ENCODE peak calls at places on chromosomes 7 and 10, in six cellular contexts. K is GM23338, F is suprapubic skin, G is GM12892, C is SK-N-MC, P is sigmoid colon. D is an unnamed sample.

GRCh38 chr7:151704969-151705743 is 171.8 kb downstream of the PRKAG2 start:
- DNase-seq in K (peak), F (no peak), G (no peak), C (no peak), P (no peak), D (no peak)

GRCh38 chr7:133820584-133820983 is 306.6 kb upstream of the LRGUK start:
- DNase-seq in K (no peak), F (no peak), G (no peak), C (no peak), P (no peak), D (no peak)

GRCh38 chr7:877312-878232 is 1.2 kb downstream of the GET4 start:
- DNase-seq in K (peak), F (peak), G (no peak), C (no peak), P (no peak), D (peak)

GRCh38 chr7:155283565-155284194 is 14.0 kb upstream of the INSIG1 start:
- DNase-seq in K (no peak), F (no peak), G (no peak), C (no peak), P (no peak), D (no peak)

GRCh38 chr7:90692396-90692795 is 96.3 kb downstream of the CDK14 start:
- DNase-seq in K (no peak), F (no peak), G (no peak), C (no peak), P (no peak), D (no peak)

GRCh38 chr7:55132890-55133551 is 114.2 kb downstream of the EGFR start:
- DNase-seq in K (no peak), F (peak), G (no peak), C (no peak), P (peak), D (peak)

GRCh38 chr10:24303522-24304310 is 94.8 kb downstream of the KIAA1217 start:
- DNase-seq in K (no peak), F (no peak), G (no peak), C (no peak), P (no peak), D (no peak)

GRCh38 chr7:70951271-70951962 is 180.5 kb upstream of the GALNT17 start:
- DNase-seq in K (peak), F (no peak), G (no peak), C (no peak), P (no peak), D (no peak)

GRCh38 chr7:38660427-38661099 is 29.4 kb upstream of the AMPH start:
- DNase-seq in K (peak), F (no peak), G (no peak), C (no peak), P (no peak), D (no peak)

GRCh38 chr7:35624299-35625186 is 70.4 kb downstream of the HERPUD2 start:
- DNase-seq in K (peak), F (no peak), G (peak), C (peak), P (no peak), D (peak)

GRCh38 chr10:52115823-52116222 is 198.3 kb upstream of the DKK1 start:
- DNase-seq in K (no peak), F (no peak), G (no peak), C (no peak), P (no peak), D (no peak)

GRCh38 chr10:17742918-17743317 is 9.1 kb upstream of the TMEM236 start:
- DNase-seq in K (peak), F (peak), G (no peak), C (no peak), P (no peak), D (peak)

GRCh38 chr7:156420496-156420895 is 220.1 kb upstream of the RNF32 start:
- DNase-seq in K (no peak), F (no peak), G (no peak), C (no peak), P (no peak), D (no peak)

GRCh38 chr7:130872756-130873448 is 138.9 kb upstream of the KLF14 start:
- DNase-seq in K (no peak), F (no peak), G (no peak), C (no peak), P (no peak), D (no peak)
- TF ChIP-seq POLR2AphosphoS5 in K (no peak), F (no peak), G (no peak), C (no peak), P (no peak), D (no peak)

DNA sequence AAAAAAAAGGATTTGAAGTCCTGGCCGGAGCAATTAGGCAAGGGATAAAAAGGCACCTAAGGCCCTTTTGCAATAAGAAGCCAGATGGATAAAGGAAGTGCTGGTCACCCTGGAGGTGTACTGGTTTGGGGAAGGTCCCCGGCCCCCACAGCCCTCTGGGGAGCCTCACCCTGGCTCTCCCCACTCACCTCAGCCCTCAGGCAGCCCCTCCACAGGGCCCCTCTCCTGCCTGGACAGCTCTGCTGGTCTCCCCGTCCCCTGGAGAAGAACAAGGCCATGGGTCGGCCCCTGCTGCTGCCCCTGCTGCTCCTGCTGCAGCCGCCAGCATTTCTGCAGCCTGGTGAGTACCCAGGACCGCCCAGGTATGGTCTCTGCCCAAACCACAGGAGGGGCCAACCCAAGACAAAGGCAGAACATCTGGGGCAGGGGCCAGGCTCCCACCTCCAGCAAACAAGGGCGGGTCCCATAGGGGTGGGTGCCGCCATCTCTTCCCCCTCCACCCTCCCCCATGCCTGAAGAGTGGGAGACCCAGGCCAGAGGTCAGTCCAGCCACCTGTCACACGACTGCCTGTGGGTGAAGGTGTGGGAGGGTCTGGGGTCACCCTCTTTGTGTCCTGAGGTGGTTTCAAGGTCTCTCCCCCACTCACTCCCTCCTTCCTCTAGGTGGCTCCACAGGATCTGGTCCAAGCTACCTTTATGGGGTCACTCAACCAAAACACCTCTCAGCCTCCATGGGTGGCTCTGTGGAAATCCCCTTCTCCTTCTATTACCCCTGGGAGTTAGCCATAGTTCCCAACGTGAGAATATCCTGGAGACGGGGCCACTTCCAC is at the start of gene PILRB:
- DNase-seq in K (no peak), F (no peak), G (no peak), C (no peak), P (no peak), D (no peak)
- TF ChIP-seq POLR2AphosphoS5 in K (no peak), F (no peak), G (no peak), C (no peak), P (no peak), D (no peak)

DNA sequence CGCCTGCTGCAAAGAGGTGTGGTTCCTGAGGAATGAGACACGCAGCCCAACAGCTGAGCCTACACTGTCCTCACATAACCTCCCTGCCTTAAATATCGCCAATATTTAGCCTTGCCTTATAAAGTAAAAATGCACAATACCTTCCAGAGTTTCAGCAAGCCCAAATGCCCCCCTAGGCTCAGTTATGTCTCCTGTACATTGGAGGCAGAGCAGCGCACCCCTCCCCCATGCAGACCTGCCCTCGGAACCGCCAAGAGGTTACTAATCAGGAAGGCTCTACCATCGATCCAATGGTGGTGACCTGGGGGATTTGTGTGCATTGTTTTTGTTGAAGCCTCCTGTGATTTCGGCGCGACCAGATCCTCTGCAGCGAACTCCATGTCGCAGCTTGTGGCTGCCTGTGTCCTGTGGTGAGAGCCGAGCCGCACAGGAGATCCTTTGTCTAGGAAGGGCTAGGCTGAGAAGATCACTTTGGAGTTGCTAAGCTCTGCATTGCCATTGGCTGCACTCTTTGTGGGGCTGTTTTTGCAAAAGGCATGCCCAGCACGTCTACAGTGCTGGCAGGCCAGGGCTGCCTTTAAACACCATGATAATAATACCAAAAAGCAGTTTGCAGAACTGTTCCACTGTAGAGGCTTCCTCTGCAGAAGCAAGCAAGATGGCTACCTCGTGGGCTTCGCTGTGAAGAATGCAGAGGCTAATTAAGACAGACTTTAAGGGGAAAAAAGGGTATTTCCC is 40.1 kb downstream of the TET1 start:
- DNase-seq in K (peak), F (peak), G (peak), C (peak), P (peak), D (peak)
- TF ChIP-seq POLR2AphosphoS5 in K (no peak), F (no peak), G (peak), C (peak), P (no peak), D (no peak)

DNA sequence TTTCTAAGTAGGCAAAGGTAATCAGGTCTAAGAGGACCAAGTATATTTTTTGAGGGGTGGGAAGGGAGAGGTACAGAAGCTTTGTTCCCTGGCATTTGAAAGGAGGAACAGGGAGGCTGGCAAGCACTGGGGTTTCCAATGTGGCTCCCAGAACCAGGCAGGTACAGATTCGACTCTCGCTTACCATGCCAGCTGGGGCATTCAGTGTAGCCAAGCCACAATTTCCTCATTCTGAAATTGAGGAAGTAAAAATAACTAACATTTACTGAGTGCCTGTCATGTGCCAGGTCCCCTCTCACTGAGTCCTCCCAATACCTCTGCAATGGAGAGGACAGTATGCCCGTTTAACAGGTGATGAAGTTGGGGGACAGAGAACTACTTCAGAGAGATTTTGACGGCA is 45.9 kb upstream of the BET1 start:
- DNase-seq in K (no peak), F (no peak), G (no peak), C (no peak), P (no peak), D (no peak)
- TF ChIP-seq POLR2AphosphoS5 in K (no peak), F (no peak), G (no peak), C (no peak), P (no peak), D (no peak)

DNA sequence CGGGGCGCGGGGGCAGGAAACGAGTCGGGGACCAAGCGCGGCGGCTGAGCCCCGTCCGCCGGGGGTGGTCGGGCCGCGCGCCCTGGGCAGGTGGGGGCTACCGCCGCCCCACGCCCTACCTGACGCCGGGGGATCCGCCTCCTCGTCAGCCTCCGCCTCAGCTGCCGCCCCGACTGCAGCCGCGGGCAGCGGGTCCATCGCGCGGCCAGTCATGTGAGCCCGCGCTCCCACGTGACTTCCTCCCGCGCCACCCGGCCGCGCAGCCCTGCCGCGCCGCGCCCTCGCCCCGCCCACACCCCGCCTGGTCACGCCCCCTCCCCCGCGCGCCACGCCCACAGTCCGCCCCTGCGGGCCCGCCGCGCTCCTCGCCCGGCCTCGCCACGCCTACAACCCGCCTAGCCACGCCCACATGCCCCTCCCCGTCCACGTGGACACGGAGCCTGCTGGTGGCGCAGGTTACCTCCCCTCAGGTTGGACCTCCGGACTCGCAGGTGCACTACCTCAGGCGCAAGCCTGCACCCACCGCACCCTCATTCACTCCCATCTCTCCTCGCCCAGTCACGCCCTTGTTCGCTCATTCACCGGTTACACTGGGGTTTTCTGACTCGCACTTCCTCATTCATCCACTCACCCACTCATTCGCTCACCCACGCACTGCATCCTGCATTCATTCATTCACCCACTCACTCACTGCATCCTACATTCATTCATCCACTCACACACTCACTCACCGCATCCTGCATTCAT is at the start of gene SNX8:
- DNase-seq in K (peak), F (peak), G (peak), C (no peak), P (peak), D (peak)
- TF ChIP-seq POLR2AphosphoS5 in K (peak), F (no peak), G (peak), C (peak), P (no peak), D (peak)

GRCh38 chr7:28228386-28228785 is 47.8 kb upstream of the JAZF1 start:
- DNase-seq in K (no peak), F (no peak), G (no peak), C (no peak), P (no peak), D (no peak)
- TF ChIP-seq POLR2AphosphoS5 in K (no peak), F (no peak), G (no peak), C (no peak), P (no peak), D (no peak)